ENCODE peak calls at places on chromosome 15, in five cellular contexts. S is RWPE2; V is nephron progenitor cell; X is activated CD8-positive, alpha-beta T cell treated with anti-CD3 and anti-CD28 coated beads for 36 hours; W is progenitor cell of endocrine pancreas. Z is an unnamed sample.
A peak's percentile ranks its signal among the peaks of the same experiment; 100 is the strongest.

GRCh38 chr15:85581495-85581894 is 201.1 kb downstream of the AKAP13 start:
- DNase-seq in S (no peak), V (no peak), X (peak; percentile 71), W (no peak), Z (no peak)

GRCh38 chr15:31069360-31070000 is 32.0 kb downstream of the TRPM1 start:
- DNase-seq in S (no peak), V (no peak), X (no peak), W (no peak), Z (no peak)

GRCh38 chr15:26287381-26287780 is 424.3 kb upstream of the ATP10A start:
- DNase-seq in S (no peak), V (no peak), X (no peak), W (no peak), Z (no peak)

GRCh38 chr15:67085237-67085817 is 19.9 kb downstream of the SMAD3 start:
- DNase-seq in S (no peak), V (no peak), X (peak; percentile 86), W (no peak), Z (no peak)

GRCh38 chr15:44775923-44776322 is 39.6 kb downstream of the TRIM69 start:
- DNase-seq in S (no peak), V (no peak), X (no peak), W (no peak), Z (no peak)

GRCh38 chr15:44015555-44015954 is 179.5 kb downstream of the FRMD5 start:
- DNase-seq in S (no peak), V (no peak), X (no peak), W (no peak), Z (no peak)

GRCh38 chr15:90816401-90817116 is 51.8 kb upstream of the FURIN start:
- DNase-seq in S (peak; percentile 68), V (no peak), X (peak; percentile 43), W (no peak), Z (no peak)

GRCh38 chr15:25184356-25185155 is 229.8 kb downstream of the SNRPN start:
- DNase-seq in S (peak; percentile 50), V (no peak), X (no peak), W (no peak), Z (no peak)

GRCh38 chr15:68431792-68432401 is at the start of gene ITGA11:
- DNase-seq in S (peak; percentile 82), V (peak; percentile 84), X (peak; percentile 6), W (peak; percentile 47), Z (no peak)

GRCh38 chr15:67915374-67916050 is 75.7 kb upstream of the RNU6-1 start:
- DNase-seq in S (no peak), V (peak; percentile 35), X (no peak), W (peak; percentile 18), Z (no peak)

GRCh38 chr15:51796777-51797474 is 32.5 kb upstream of the TMOD3 start:
- DNase-seq in S (no peak), V (no peak), X (no peak), W (no peak), Z (no peak)

GRCh38 chr15:63364293-63365003 is 17.2 kb downstream of the CA12 start:
- DNase-seq in S (no peak), V (no peak), X (no peak), W (no peak), Z (no peak)

GRCh38 chr15:39552546-39552945 is 28.3 kb upstream of the THBS1 start:
- DNase-seq in S (no peak), V (no peak), X (no peak), W (no peak), Z (no peak)

GRCh38 chr15:75782926-75783325 is 60.3 kb upstream of the UBE2Q2 start:
- DNase-seq in S (peak; percentile 48), V (no peak), X (no peak), W (no peak), Z (no peak)

GRCh38 chr15:87604857-87605446 is 651.6 kb downstream of the NTRK3 start:
- DNase-seq in S (no peak), V (peak; percentile 44), X (peak; percentile 14), W (no peak), Z (peak; percentile 3)

GRCh38 chr15:100200287-100200772 is 141.4 kb downstream of the ADAMTS17 start:
- DNase-seq in S (no peak), V (no peak), X (no peak), W (no peak), Z (no peak)

GRCh38 chr15:25171856-25172687 is 217.3 kb downstream of the SNRPN start:
- DNase-seq in S (peak; percentile 52), V (no peak), X (no peak), W (peak; percentile 4), Z (peak; percentile 5)

GRCh38 chr15:67010898-67011619 is 54.3 kb upstream of the SMAD3 start:
- DNase-seq in S (no peak), V (no peak), X (no peak), W (no peak), Z (no peak)

GRCh38 chr15:100902436-100903190 is 16.5 kb upstream of the LRRK1 start:
- DNase-seq in S (peak; percentile 82), V (no peak), X (no peak), W (no peak), Z (no peak)

GRCh38 chr15:60299452-60300047 is 98.2 kb downstream of the ANXA2 start:
- DNase-seq in S (no peak), V (no peak), X (no peak), W (no peak), Z (no peak)

GRCh38 chr15:63833246-63833696 is 477 bp downstream of the HERC1 start:
- DNase-seq in S (peak; percentile 73), V (peak; percentile 71), X (peak; percentile 50), W (peak; percentile 32), Z (peak; percentile 48)

GRCh38 chr15:55829826-55830225 is 86.9 kb upstream of the PRTG start:
- DNase-seq in S (no peak), V (no peak), X (peak; percentile 4), W (no peak), Z (no peak)

GRCh38 chr15:65344214-65344908 is 33.4 kb downstream of the IGDCC3 start:
- DNase-seq in S (no peak), V (peak; percentile 50), X (no peak), W (no peak), Z (no peak)

GRCh38 chr15:75455982-75456531 is 4.6 kb upstream of the SIN3A start:
- DNase-seq in S (no peak), V (no peak), X (peak; percentile 82), W (no peak), Z (peak; percentile 53)

GRCh38 chr15:70597056-70597603 is 166.2 kb downstream of the UACA start:
- DNase-seq in S (no peak), V (no peak), X (no peak), W (no peak), Z (no peak)

GRCh38 chr15:67253517-67254237 is 784 bp downstream of the AAGAB start:
- DNase-seq in S (no peak), V (peak; percentile 10), X (no peak), W (no peak), Z (peak; percentile 19)

GRCh38 chr15:61374848-61375247 is 145.7 kb upstream of the RORA start:
- DNase-seq in S (no peak), V (no peak), X (no peak), W (no peak), Z (no peak)

GRCh38 chr15:101045236-101045646 is 126.1 kb downstream of the LRRK1 start:
- DNase-seq in S (peak; percentile 58), V (no peak), X (no peak), W (no peak), Z (no peak)

GRCh38 chr15:96360581-96361308 is 30.2 kb downstream of the NR2F2 start:
- DNase-seq in S (no peak), V (peak; percentile 60), X (no peak), W (no peak), Z (no peak)

GRCh38 chr15:35047528-35047927 is 37.6 kb downstream of the NANOGP8 start:
- DNase-seq in S (no peak), V (no peak), X (no peak), W (no peak), Z (no peak)

GRCh38 chr15:68305420-68305871 is 27.9 kb downstream of the FEM1B start:
- DNase-seq in S (no peak), V (no peak), X (no peak), W (no peak), Z (no peak)

GRCh38 chr15:84734794-84735479 is 13.5 kb upstream of the ZNF592 start:
- DNase-seq in S (peak; percentile 72), V (peak; percentile 40), X (peak; percentile 88), W (peak; percentile 25), Z (peak; percentile 66)

GRCh38 chr15:73246898-73247297 is 121.9 kb downstream of the HCN4 start:
- DNase-seq in S (no peak), V (no peak), X (no peak), W (no peak), Z (no peak)

GRCh38 chr15:100224206-100225185 is 117.3 kb downstream of the ADAMTS17 start:
- DNase-seq in S (no peak), V (no peak), X (no peak), W (no peak), Z (no peak)

GRCh38 chr15:98874359-98874758 is 133.2 kb downstream of the PGPEP1L start:
- DNase-seq in S (no peak), V (no peak), X (no peak), W (no peak), Z (no peak)

GRCh38 chr15:98872777-98873176 is 134.8 kb downstream of the PGPEP1L start:
- DNase-seq in S (no peak), V (no peak), X (no peak), W (no peak), Z (no peak)

GRCh38 chr15:98875309-98875708 is 132.3 kb downstream of the PGPEP1L start:
- DNase-seq in S (no peak), V (no peak), X (no peak), W (no peak), Z (no peak)

GRCh38 chr15:98874773-98875172 is 132.8 kb downstream of the PGPEP1L start:
- DNase-seq in S (no peak), V (no peak), X (no peak), W (no peak), Z (no peak)

GRCh38 chr15:98873441-98874218 is 134.0 kb downstream of the PGPEP1L start:
- DNase-seq in S (peak; percentile 96), V (no peak), X (no peak), W (no peak), Z (no peak)
- TF ChIP-seq CTCF in S (peak; percentile 60), V (no peak), X (no peak), W (no peak), Z (no peak)

GRCh38 chr15:58383876-58384275 is 47.9 kb upstream of the LIPC start:
- DNase-seq in S (no peak), V (peak; percentile 13), X (peak; percentile 79), W (no peak), Z (no peak)
- TF ChIP-seq CTCF in S (no peak), V (no peak), X (no peak), W (no peak), Z (no peak)

DNA sequence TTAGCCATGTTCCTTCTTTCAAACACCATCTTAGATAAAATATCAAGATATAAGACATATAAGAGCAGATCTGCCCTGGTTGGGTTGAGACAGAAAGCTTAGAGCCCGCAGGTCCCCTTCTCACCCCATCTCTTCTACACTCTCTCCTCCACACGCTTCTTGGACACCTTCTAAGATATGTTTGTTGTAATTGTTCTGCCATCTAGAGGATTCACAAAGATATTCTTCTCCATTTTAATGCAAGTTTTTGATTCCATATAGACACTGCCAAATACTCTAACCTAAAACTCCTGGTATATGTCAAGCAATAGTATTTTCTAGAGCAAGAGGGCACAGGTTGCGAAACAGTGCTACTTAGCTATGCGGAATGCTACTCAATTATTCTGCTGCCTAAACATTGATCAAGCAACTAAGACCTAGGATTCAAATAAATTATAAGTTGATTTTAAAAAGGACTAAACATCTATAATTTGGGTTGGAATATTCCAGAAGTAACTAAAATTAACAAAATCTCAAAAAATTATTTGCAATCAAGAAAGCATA is 6.8 kb downstream of the CHRM5 start:
- DNase-seq in S (no peak), V (no peak), X (no peak), W (no peak), Z (no peak)
- TF ChIP-seq CTCF in S (peak; percentile 9), V (no peak), X (no peak), W (no peak), Z (no peak)

GRCh38 chr15:38490231-38490630 is 36.3 kb downstream of the FAM98B start:
- DNase-seq in S (no peak), V (no peak), X (no peak), W (no peak), Z (no peak)

GRCh38 chr15:38496151-38496550 is 42.2 kb downstream of the FAM98B start:
- DNase-seq in S (no peak), V (no peak), X (no peak), W (no peak), Z (no peak)
- TF ChIP-seq CTCF in S (peak; percentile 9), V (no peak), X (no peak), W (no peak), Z (no peak)

Z was measured in GM10248.